ENCODE peak calls at places on chromosome 11, in nine cellular contexts. Y is activated T-helper 9 cell treated with anti-CD3 and anti-CD28 coated beads, Interleukin-2, amount 50 U/mL, for 16 hours; L is Panc1; R is tibial artery; K is stomach; U is mesendoderm; S is HAP-1; G is activated T-cell treated with anti-CD3 and anti-CD28 coated beads for 1 hour; B is A549. J is an unnamed sample.
A peak's percentile ranks its signal among the peaks of the same experiment; 100 is the strongest.

GRCh38 chr11:125036933-125037332 is 26.2 kb upstream of the SLC37A2 start:
- DNase-seq in Y (no peak), B (no peak), S (no peak), R (no peak), L (no peak), U (no peak), K (no peak), G (no peak), J (no peak)

GRCh38 chr11:6438979-6439571 is 1.7 kb downstream of the HPX start:
- DNase-seq in L (peak; percentile 41), Y (peak; percentile 12), R (no peak), K (peak; percentile 68), U (peak; percentile 83), B (peak; percentile 68), G (peak; percentile 7), S (peak; percentile 39), J (no peak)

GRCh38 chr11:117837070-117837776 is 12.7 kb upstream of the FXYD2 start:
- DNase-seq in B (no peak), S (no peak), Y (no peak), G (no peak), K (peak; percentile 20), R (peak; percentile 59), U (peak; percentile 59), L (no peak), J (peak; percentile 53)

GRCh38 chr11:9203715-9204311 is 61.3 kb downstream of the DENND5A start:
- DNase-seq in R (no peak), Y (no peak), S (no peak), L (no peak), U (peak; percentile 63), G (no peak), K (no peak), B (peak; percentile 14), J (no peak)

GRCh38 chr11:28461338-28461737 is 353.1 kb downstream of the METTL15 start:
- DNase-seq in L (no peak), B (no peak), R (no peak), Y (no peak), K (no peak), S (no peak), G (no peak), U (no peak), J (no peak)

GRCh38 chr11:112408551-112408950 is 147.9 kb upstream of the PLET1 start:
- DNase-seq in Y (no peak), S (no peak), L (no peak), G (no peak), R (no peak), K (no peak), U (no peak), B (no peak), J (no peak)

GRCh38 chr11:16917941-16918340 is 96.3 kb downstream of the PLEKHA7 start:
- DNase-seq in Y (no peak), R (no peak), U (no peak), S (no peak), B (no peak), L (no peak), K (no peak), G (no peak), J (no peak)

GRCh38 chr11:124276081-124276480 is 19.9 kb downstream of the OR8G5 start:
- DNase-seq in Y (no peak), G (no peak), K (no peak), L (no peak), B (no peak), U (no peak), R (no peak), S (no peak), J (no peak)

GRCh38 chr11:35009191-35009940 is 92.9 kb downstream of the PDHX start:
- DNase-seq in Y (no peak), K (no peak), B (peak; percentile 92), G (no peak), S (no peak), L (no peak), R (no peak), U (peak; percentile 68), J (no peak)

GRCh38 chr11:79493555-79494171 is 52.8 kb upstream of the TENM4 start:
- DNase-seq in K (peak; percentile 72), Y (no peak), U (peak; percentile 93), G (peak; percentile 1), R (peak; percentile 81), L (peak; percentile 48), S (peak; percentile 70), B (peak; percentile 68), J (peak; percentile 61)

GRCh38 chr11:72191961-72192381 is at the start of gene FOLR1:
- DNase-seq in Y (no peak), G (no peak), L (no peak), S (peak; percentile 50), B (no peak), R (no peak), U (peak; percentile 71), K (no peak), J (no peak)

GRCh38 chr11:68206211-68206610 is 6.9 kb downstream of the KMT5B start:
- DNase-seq in S (peak; percentile 79), L (peak; percentile 62), B (peak; percentile 73), Y (no peak), G (no peak), K (no peak), R (no peak), U (peak; percentile 82), J (no peak)

GRCh38 chr11:122632178-122632824 is 23.2 kb upstream of the UBASH3B start:
- DNase-seq in R (no peak), B (no peak), U (peak; percentile 76), L (no peak), K (no peak), S (no peak), G (no peak), Y (no peak), J (no peak)

GRCh38 chr11:73622920-73623593 is 23.3 kb upstream of the PLEKHB1 start:
- DNase-seq in G (no peak), U (no peak), L (no peak), B (no peak), K (no peak), R (no peak), Y (no peak), S (no peak), J (no peak)

GRCh38 chr11:63020671-63021255 is 5.1 kb upstream of the SLC22A8 start:
- DNase-seq in G (no peak), Y (no peak), S (no peak), U (peak; percentile 63), R (no peak), K (no peak), L (no peak), B (peak; percentile 31), J (no peak)

GRCh38 chr11:1624621-1625020 is 2.7 kb upstream of the KRTAP5-4 start:
- DNase-seq in R (peak; percentile 48), G (no peak), K (no peak), U (no peak), L (no peak), S (no peak), Y (no peak), B (no peak), J (no peak)

GRCh38 chr11:70526116-70527045 is 128.1 kb downstream of the CTTN start:
- DNase-seq in Y (no peak), U (no peak), G (no peak), S (no peak), B (no peak), K (no peak), L (no peak), R (no peak), J (no peak)

GRCh38 chr11:93767018-93767417 is 17.1 kb upstream of the MED17 start:
- DNase-seq in G (no peak), Y (no peak), B (no peak), L (no peak), K (peak; percentile 54), U (peak; percentile 45), S (no peak), R (no peak), J (no peak)

GRCh38 chr11:19931768-19932369 is 219.2 kb downstream of the NAV2 start:
- DNase-seq in G (no peak), U (no peak), Y (no peak), L (no peak), S (no peak), B (no peak), K (no peak), R (no peak), J (no peak)

GRCh38 chr11:121741954-121742361 is 289.2 kb upstream of the SORL1-AS1 start:
- DNase-seq in U (no peak), R (peak; percentile 94), S (no peak), K (no peak), L (no peak), Y (no peak), B (no peak), G (no peak), J (peak; percentile 91)

GRCh38 chr11:96173424-96173823 is 169.6 kb downstream of the MAML2 start:
- DNase-seq in L (no peak), K (no peak), G (no peak), R (no peak), S (no peak), U (no peak), Y (no peak), B (no peak), J (no peak)

GRCh38 chr11:94933225-94934130 is 39.9 kb downstream of the CWC15 start:
- DNase-seq in U (no peak), R (peak; percentile 72), K (no peak), S (no peak), Y (no peak), L (no peak), G (no peak), B (no peak), J (peak; percentile 71)

GRCh38 chr11:65842144-65842543 is 8.4 kb downstream of the SNX32 start:
- DNase-seq in Y (no peak), K (no peak), R (no peak), S (no peak), U (no peak), G (no peak), L (no peak), B (no peak), J (no peak)

GRCh38 chr11:67613960-67614715 is 7.4 kb downstream of the NDUFV1 start:
- DNase-seq in U (peak; percentile 70), K (peak; percentile 71), S (peak; percentile 47), B (peak; percentile 46), R (no peak), G (peak; percentile 68), L (no peak), Y (peak; percentile 73), J (no peak)

GRCh38 chr11:119780264-119780953 is 51.4 kb upstream of the NECTIN1 start:
- DNase-seq in K (no peak), S (no peak), G (no peak), R (no peak), U (no peak), B (no peak), Y (no peak), L (no peak), J (no peak)

GRCh38 chr11:43988040-43988793 is 45.8 kb downstream of the C11orf96 start:
- DNase-seq in R (peak; percentile 66), L (no peak), U (peak; percentile 80), K (no peak), G (no peak), B (no peak), S (no peak), Y (no peak), J (no peak)

GRCh38 chr11:57793711-57794110 is 32.1 kb downstream of the CTNND1 start:
- DNase-seq in S (no peak), K (no peak), G (no peak), Y (no peak), U (no peak), R (no peak), L (no peak), B (no peak), J (no peak)

GRCh38 chr11:68340784-68341556 is 28.6 kb downstream of the LRP5 start:
- DNase-seq in G (no peak), U (no peak), R (peak; percentile 86), S (no peak), B (peak; percentile 56), K (no peak), L (no peak), Y (no peak), J (no peak)

GRCh38 chr11:59283825-59284772 is 71.4 kb upstream of the MPEG1 start:
- DNase-seq in S (peak; percentile 39), Y (peak; percentile 19), L (peak; percentile 35), G (peak; percentile 10), R (no peak), K (peak; percentile 53), B (peak; percentile 62), U (peak; percentile 58), J (peak; percentile 67)

GRCh38 chr11:3169235-3169951 is 4.3 kb upstream of the OSBPL5 start:
- DNase-seq in L (no peak), Y (no peak), S (no peak), R (peak; percentile 90), B (peak; percentile 31), K (peak; percentile 34), G (no peak), U (peak; percentile 66), J (no peak)

GRCh38 chr11:12031856-12032526 is 23.6 kb upstream of the DKK3 start:
- DNase-seq in G (no peak), Y (no peak), S (no peak), L (no peak), K (no peak), B (no peak), U (no peak), R (no peak), J (no peak)

J was measured in right atrium auricular region.